ENCODE peak calls at places on chromosome 11, in four cellular contexts. One of them, this sample, is unnamed.

GRCh38 chr11:117128289-117128688 is 15.8 kb upstream of the PAFAH1B2 start:
- DNase-seq in HEK293T: no peak
- DNase-seq in HepG2: no peak
- DNase-seq in WTC11: no peak
- DNase-seq in this sample: no peak

GRCh38 chr11:61375709-61376108 is 13.5 kb downstream of the TMEM138 start:
- DNase-seq in HEK293T: no peak
- DNase-seq in HepG2: no peak
- DNase-seq in WTC11: no peak
- DNase-seq in this sample: no peak

GRCh38 chr11:116637766-116638165 is 135.0 kb downstream of the BUD13 start:
- DNase-seq in HEK293T: no peak
- DNase-seq in HepG2: no peak
- DNase-seq in WTC11: no peak
- DNase-seq in this sample: no peak

GRCh38 chr11:94864646-94865045 is 96.5 kb downstream of the AMOTL1 start:
- DNase-seq in HEK293T: no peak
- DNase-seq in HepG2: no peak
- DNase-seq in WTC11: no peak
- DNase-seq in this sample: no peak

GRCh38 chr11:112355726-112356125 is 95.1 kb upstream of the PLET1 start:
- DNase-seq in HEK293T: peak
- DNase-seq in HepG2: no peak
- DNase-seq in WTC11: peak
- DNase-seq in this sample: peak

GRCh38 chr11:975824-976223 is 50.2 kb downstream of the AP2A2 start:
- DNase-seq in HEK293T: peak
- DNase-seq in HepG2: peak
- DNase-seq in WTC11: peak
- DNase-seq in this sample: peak

GRCh38 chr11:61866958-61867343 is 24.4 kb downstream of the FADS3 start:
- DNase-seq in HEK293T: no peak
- DNase-seq in HepG2: no peak
- DNase-seq in WTC11: no peak
- DNase-seq in this sample: no peak

GRCh38 chr11:132718711-132719641 is 813.3 kb downstream of the OPCML start:
- DNase-seq in HEK293T: no peak
- DNase-seq in HepG2: no peak
- DNase-seq in WTC11: no peak
- DNase-seq in this sample: no peak

GRCh38 chr11:9565822-9566560 is 7.5 kb upstream of the WEE1 start:
- DNase-seq in HEK293T: peak
- DNase-seq in HepG2: peak
- DNase-seq in WTC11: peak
- DNase-seq in this sample: peak

GRCh38 chr11:124946735-124947141 is 7.3 kb upstream of the CCDC15 start:
- DNase-seq in HEK293T: no peak
- DNase-seq in HepG2: no peak
- DNase-seq in WTC11: no peak
- DNase-seq in this sample: no peak

GRCh38 chr11:26134481-26135355 is 197.2 kb upstream of the ANO3 start:
- DNase-seq in HEK293T: peak
- DNase-seq in HepG2: peak
- DNase-seq in WTC11: no peak
- DNase-seq in this sample: no peak

GRCh38 chr11:74090701-74091100 is 80.1 kb downstream of the C2CD3 start:
- DNase-seq in HEK293T: no peak
- DNase-seq in HepG2: peak
- DNase-seq in WTC11: no peak
- DNase-seq in this sample: peak

GRCh38 chr11:93484716-93485115 is 58.5 kb downstream of the SMCO4 start:
- DNase-seq in HEK293T: no peak
- DNase-seq in HepG2: no peak
- DNase-seq in WTC11: no peak
- DNase-seq in this sample: no peak

GRCh38 chr11:12061851-12062560 is 48.4 kb upstream of the MICAL2 start:
- DNase-seq in HEK293T: no peak
- DNase-seq in HepG2: no peak
- DNase-seq in WTC11: no peak
- DNase-seq in this sample: no peak

GRCh38 chr11:110715541-110715940 is 3.3 kb upstream of the ARHGAP20 start:
- DNase-seq in HEK293T: no peak
- DNase-seq in HepG2: no peak
- DNase-seq in WTC11: no peak
- DNase-seq in this sample: no peak

GRCh38 chr11:73538381-73538872 is 59.5 kb downstream of the FAM168A start:
- DNase-seq in HEK293T: no peak
- DNase-seq in HepG2: no peak
- DNase-seq in WTC11: no peak
- DNase-seq in this sample: no peak

GRCh38 chr11:42544726-42545125 is 767.1 kb upstream of the API5 start:
- DNase-seq in HEK293T: no peak
- DNase-seq in HepG2: no peak
- DNase-seq in WTC11: no peak
- DNase-seq in this sample: no peak

GRCh38 chr11:14445542-14446530 is 53.8 kb downstream of the COPB1 start:
- DNase-seq in HEK293T: no peak
- DNase-seq in HepG2: no peak
- DNase-seq in WTC11: no peak
- DNase-seq in this sample: no peak

GRCh38 chr11:25910090-25910489 is 421.8 kb upstream of the ANO3 start:
- DNase-seq in HEK293T: no peak
- DNase-seq in HepG2: no peak
- DNase-seq in WTC11: no peak
- DNase-seq in this sample: no peak

GRCh38 chr11:95908826-95909225 is 15.1 kb downstream of the MTMR2 start:
- DNase-seq in HEK293T: no peak
- DNase-seq in HepG2: no peak
- DNase-seq in WTC11: no peak
- DNase-seq in this sample: no peak

GRCh38 chr11:68503281-68503687 is 42.7 kb downstream of the PPP6R3 start:
- DNase-seq in HEK293T: no peak
- DNase-seq in HepG2: no peak
- DNase-seq in WTC11: no peak
- DNase-seq in this sample: peak

GRCh38 chr11:131998020-131998419 is 627.6 kb downstream of the NTM start:
- DNase-seq in HEK293T: peak
- DNase-seq in HepG2: no peak
- DNase-seq in WTC11: no peak
- DNase-seq in this sample: no peak

GRCh38 chr11:614583-615452 is 932 bp downstream of the IRF7 start:
- DNase-seq in HEK293T: no peak
- DNase-seq in HepG2: no peak
- DNase-seq in WTC11: no peak
- DNase-seq in this sample: no peak

GRCh38 chr11:103887001-103887680 is 149.3 kb upstream of the DDI1 start:
- DNase-seq in HEK293T: no peak
- DNase-seq in HepG2: no peak
- DNase-seq in WTC11: no peak
- DNase-seq in this sample: no peak

GRCh38 chr11:75199412-75199955 is 41.1 kb upstream of the TPBGL start:
- DNase-seq in HEK293T: no peak
- DNase-seq in HepG2: no peak
- DNase-seq in WTC11: no peak
- DNase-seq in this sample: no peak

GRCh38 chr11:113408887-113409286 is 21.3 kb downstream of the ANKK1 start:
- DNase-seq in HEK293T: no peak
- DNase-seq in HepG2: no peak
- DNase-seq in WTC11: no peak
- DNase-seq in this sample: no peak

GRCh38 chr11:131218542-131218941 is 151.9 kb upstream of the NTM start:
- DNase-seq in HEK293T: no peak
- DNase-seq in HepG2: no peak
- DNase-seq in WTC11: no peak
- DNase-seq in this sample: no peak

GRCh38 chr11:116276051-116277044 is 496.4 kb downstream of the BUD13 start:
- DNase-seq in HEK293T: peak
- DNase-seq in HepG2: peak
- DNase-seq in WTC11: peak
- DNase-seq in this sample: peak

GRCh38 chr11:73597340-73597955 is 464 bp downstream of the FAM168A start:
- DNase-seq in HEK293T: peak
- DNase-seq in HepG2: no peak
- DNase-seq in WTC11: no peak
- DNase-seq in this sample: no peak

GRCh38 chr11:112928136-112928535 is 33.1 kb upstream of the NCAM1 start:
- DNase-seq in HEK293T: no peak
- DNase-seq in HepG2: no peak
- DNase-seq in WTC11: no peak
- DNase-seq in this sample: no peak

GRCh38 chr11:76667856-76668255 is 2.7 kb downstream of the LRRC32 start:
- DNase-seq in HEK293T: no peak
- DNase-seq in HepG2: no peak
- DNase-seq in WTC11: no peak
- DNase-seq in this sample: no peak

GRCh38 chr11:17012712-17013547 is 1.3 kb downstream of the PLEKHA7 start:
- DNase-seq in HEK293T: no peak
- DNase-seq in HepG2: peak
- DNase-seq in WTC11: peak
- DNase-seq in this sample: no peak

GRCh38 chr11:31968774-31969433 is 122.0 kb upstream of the RCN1 start:
- DNase-seq in HEK293T: no peak
- DNase-seq in HepG2: no peak
- DNase-seq in WTC11: no peak
- DNase-seq in this sample: no peak

GRCh38 chr11:67642148-67642475 is 2.5 kb upstream of the TBX10 start:
- DNase-seq in HEK293T: no peak
- DNase-seq in HepG2: no peak
- DNase-seq in WTC11: no peak
- DNase-seq in this sample: no peak

GRCh38 chr11:19511413-19512183 is 201.0 kb upstream of the NAV2 start:
- DNase-seq in HEK293T: no peak
- DNase-seq in HepG2: no peak
- DNase-seq in WTC11: no peak
- DNase-seq in this sample: no peak

GRCh38 chr11:115222218-115222862 is 281.9 kb downstream of the CADM1 start:
- DNase-seq in HEK293T: no peak
- DNase-seq in HepG2: peak
- DNase-seq in WTC11: no peak
- DNase-seq in this sample: peak

DNA sequence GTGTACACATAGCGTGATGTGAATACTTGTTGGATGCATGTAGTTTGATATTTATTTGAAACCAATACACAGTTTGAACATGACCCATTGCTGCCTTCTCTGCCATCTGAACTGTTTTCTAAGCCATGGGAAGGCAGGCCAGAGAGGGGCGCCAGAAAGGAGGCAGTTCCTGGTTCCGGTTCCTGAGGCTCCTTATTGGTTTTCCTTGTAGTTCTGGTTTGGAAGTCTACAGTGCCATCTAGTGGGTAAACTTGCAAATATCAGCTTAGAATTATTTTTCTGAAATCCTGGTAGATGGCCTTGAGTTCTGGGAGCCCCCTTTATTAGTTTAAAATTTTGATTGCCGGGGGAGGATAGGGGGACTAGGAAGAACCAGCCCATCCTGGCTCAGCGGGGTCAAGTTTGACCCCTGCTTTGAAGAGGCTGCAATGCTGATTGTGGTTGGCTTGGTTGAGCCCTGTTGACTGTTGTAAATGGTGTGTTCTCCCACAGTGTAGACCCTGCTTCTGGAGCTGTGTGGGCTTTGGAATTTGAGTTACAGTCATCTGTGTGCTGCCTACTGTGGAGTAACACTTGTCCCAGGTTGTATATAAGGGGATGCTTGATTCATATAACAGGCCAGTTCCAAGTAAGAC is 48.4 kb downstream of the GRAMD1B start:
- DNase-seq in HEK293T: peak
- DNase-seq in HepG2: peak
- DNase-seq in WTC11: peak
- DNase-seq in this sample: peak
- TF ChIP-seq ELF4 in HEK293T: peak
- TF ChIP-seq ELF4 in HepG2: no peak
- TF ChIP-seq ELF4 in WTC11: no peak
- TF ChIP-seq ELF4 in this sample: no peak

GRCh38 chr11:78319453-78319955 is 98.1 kb downstream of the GAB2 start:
- DNase-seq in HEK293T: no peak
- DNase-seq in HepG2: no peak
- DNase-seq in WTC11: no peak
- DNase-seq in this sample: no peak
- TF ChIP-seq ELF4 in HEK293T: no peak
- TF ChIP-seq ELF4 in HepG2: no peak
- TF ChIP-seq ELF4 in WTC11: no peak
- TF ChIP-seq ELF4 in this sample: no peak

GRCh38 chr11:126992065-126992803 is 8.3 kb downstream of the KIRREL3 start:
- DNase-seq in HEK293T: no peak
- DNase-seq in HepG2: no peak
- DNase-seq in WTC11: no peak
- DNase-seq in this sample: no peak

GRCh38 chr11:126989942-126990715 is 10.4 kb downstream of the KIRREL3 start:
- DNase-seq in HEK293T: peak
- DNase-seq in HepG2: peak
- DNase-seq in WTC11: peak
- DNase-seq in this sample: peak

GRCh38 chr11:126992804-126993111 is 7.8 kb downstream of the KIRREL3 start:
- DNase-seq in HEK293T: no peak
- DNase-seq in HepG2: no peak
- DNase-seq in WTC11: no peak
- DNase-seq in this sample: no peak

GRCh38 chr11:126990716-126991480 is 9.7 kb downstream of the KIRREL3 start:
- DNase-seq in HEK293T: no peak
- DNase-seq in HepG2: no peak
- DNase-seq in WTC11: no peak
- DNase-seq in this sample: no peak

DNA sequence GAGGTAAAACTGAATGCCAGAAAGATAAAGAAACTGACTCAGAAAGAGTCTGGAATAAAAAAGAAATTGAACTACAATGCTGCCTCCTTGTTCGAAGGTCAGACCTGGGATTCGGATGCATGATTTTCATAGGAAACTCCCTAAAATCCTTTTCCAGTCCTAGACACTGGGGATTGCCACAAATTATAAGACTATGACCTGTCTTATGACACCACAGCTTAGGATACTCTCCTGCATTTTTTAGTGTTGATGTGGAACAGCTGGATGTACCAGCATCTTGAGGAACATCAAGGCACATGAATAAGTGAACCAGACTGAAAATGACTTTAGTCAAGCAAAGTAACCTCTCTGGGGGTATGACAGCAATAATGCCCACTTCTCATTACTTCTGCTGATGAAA is 9.0 kb downstream of the KIRREL3 start:
- DNase-seq in HEK293T: no peak
- DNase-seq in HepG2: no peak
- DNase-seq in WTC11: no peak
- DNase-seq in this sample: no peak
- TF ChIP-seq ELF4 in HEK293T: no peak
- TF ChIP-seq ELF4 in HepG2: no peak
- TF ChIP-seq ELF4 in WTC11: no peak
- TF ChIP-seq ELF4 in this sample: no peak

DNA sequence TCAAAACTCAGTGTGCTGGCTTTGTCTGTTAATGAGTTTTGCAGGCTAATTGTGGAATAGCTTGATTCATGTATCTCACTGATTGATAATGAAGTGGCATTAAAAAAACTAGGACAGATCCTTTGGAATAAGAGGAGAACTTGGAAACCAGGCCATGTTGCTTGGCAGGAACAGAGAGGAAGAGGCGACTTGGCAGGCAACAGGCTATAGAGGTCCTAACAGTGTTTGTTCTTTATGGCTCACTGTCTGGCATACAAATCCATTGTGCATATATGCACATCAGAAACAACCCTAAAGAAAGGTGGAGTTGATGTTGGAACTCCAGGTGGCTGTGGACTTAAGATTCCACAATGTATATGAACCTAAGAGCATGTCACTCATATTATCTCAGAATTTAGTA is 17.5 kb upstream of the OR9I1 start:
- DNase-seq in HEK293T: no peak
- DNase-seq in HepG2: no peak
- DNase-seq in WTC11: no peak
- DNase-seq in this sample: no peak
- TF ChIP-seq ELF4 in HEK293T: no peak
- TF ChIP-seq ELF4 in HepG2: no peak
- TF ChIP-seq ELF4 in WTC11: no peak
- TF ChIP-seq ELF4 in this sample: no peak

This sample was measured in K562.